ENCODE peak calls at places on chromosome 13, in seven cellular contexts. L, J, K, Q, O, G and I are unnamed samples.

GRCh38 chr13:36453518-36453917 is 21.2 kb downstream of the CCNA1 start:
- DNase-seq in K (no peak), L (no peak), Q (no peak), G (no peak), O (no peak), J (no peak), I (no peak)

GRCh38 chr13:66138172-66138811 is 1091.8 kb downstream of the PCDH9 start:
- DNase-seq in L (no peak), Q (no peak), G (no peak), K (peak), O (no peak), J (no peak), I (no peak)

GRCh38 chr13:43273362-43273761 is 250.0 kb downstream of the DNAJC15 start:
- DNase-seq in Q (no peak), O (no peak), L (no peak), G (no peak), J (no peak), K (no peak), I (no peak)

GRCh38 chr13:48018637-48019036 is 17.6 kb upstream of the SUCLA2 start:
- DNase-seq in Q (no peak), G (no peak), L (no peak), O (no peak), J (no peak), K (no peak), I (no peak)

GRCh38 chr13:87147076-87147475 is 524.1 kb upstream of the SLITRK5 start:
- DNase-seq in Q (no peak), K (no peak), G (no peak), O (no peak), L (no peak), J (no peak), I (no peak)

GRCh38 chr13:48976677-48977625 is 1.2 kb downstream of the FNDC3A start:
- DNase-seq in L (no peak), G (peak), Q (no peak), J (no peak), O (no peak), K (no peak), I (no peak)

GRCh38 chr13:46077260-46077659 is 24.7 kb upstream of the ZC3H13 start:
- DNase-seq in L (no peak), K (no peak), J (no peak), O (no peak), G (no peak), Q (no peak), I (no peak)

GRCh38 chr13:72163671-72164070 is 296.7 kb upstream of the DACH1 start:
- DNase-seq in Q (no peak), O (no peak), J (no peak), L (no peak), G (no peak), K (no peak), I (no peak)

GRCh38 chr13:100673831-100674362 is 698 bp downstream of the TMTC4 start:
- DNase-seq in Q (no peak), G (peak), J (no peak), L (peak), O (peak), K (no peak), I (peak)

GRCh38 chr13:58097831-58098230 is 466.3 kb downstream of the PCDH17 start:
- DNase-seq in K (no peak), O (no peak), Q (no peak), G (no peak), J (no peak), L (no peak), I (no peak)

GRCh38 chr13:97223711-97224461 is 1.8 kb downstream of the MBNL2 start:
- DNase-seq in L (peak), O (no peak), K (no peak), G (peak), J (no peak), Q (no peak), I (no peak)

GRCh38 chr13:65401315-65401714 is 1828.8 kb downstream of the PCDH9 start:
- DNase-seq in L (no peak), K (no peak), G (no peak), Q (no peak), O (no peak), J (no peak), I (no peak)

GRCh38 chr13:100608906-100609305 is 20.3 kb upstream of the GGACT start:
- DNase-seq in L (no peak), Q (no peak), J (no peak), G (no peak), O (peak), K (peak), I (peak)

GRCh38 chr13:92513672-92514071 is 712.9 kb upstream of the GPC6 start:
- DNase-seq in L (no peak), J (no peak), G (no peak), K (no peak), Q (no peak), O (no peak), I (no peak)

GRCh38 chr13:26459276-26460131 is 98.0 kb upstream of the WASF3 start:
- DNase-seq in G (no peak), J (no peak), K (no peak), Q (no peak), L (no peak), O (no peak), I (no peak)

GRCh38 chr13:51639171-51639570 is 54.9 kb downstream of the WDFY2 start:
- DNase-seq in O (no peak), Q (no peak), J (no peak), K (no peak), G (no peak), L (no peak), I (no peak)

GRCh38 chr13:102667911-102668310 is 26.9 kb downstream of the METTL21C start:
- DNase-seq in K (no peak), L (no peak), Q (no peak), J (no peak), O (no peak), G (peak), I (no peak)

GRCh38 chr13:98780972-98781869 is 28.7 kb upstream of the SLC15A1 start:
- DNase-seq in K (no peak), O (no peak), L (no peak), G (no peak), J (no peak), Q (no peak), I (no peak)

GRCh38 chr13:58429917-58430316 is 798.4 kb downstream of the PCDH17 start:
- DNase-seq in K (no peak), L (no peak), J (no peak), O (no peak), Q (no peak), G (no peak), I (no peak)

GRCh38 chr13:99656843-99657506 is 155.7 kb downstream of the TM9SF2 start:
- DNase-seq in L (no peak), K (no peak), O (no peak), J (no peak), G (no peak), Q (no peak), I (no peak)

GRCh38 chr13:40271931-40272775 is 394.3 kb downstream of the FOXO1 start:
- DNase-seq in L (peak), O (no peak), Q (peak), J (no peak), G (no peak), K (no peak), I (no peak)

GRCh38 chr13:80778302-80778701 is 437.4 kb upstream of the SPRY2 start:
- DNase-seq in Q (no peak), O (no peak), K (no peak), L (no peak), G (no peak), J (no peak), I (no peak)

GRCh38 chr13:83667606-83668005 is 214.7 kb downstream of the SLITRK1 start:
- DNase-seq in G (no peak), Q (no peak), L (no peak), K (no peak), O (no peak), J (no peak), I (no peak)

GRCh38 chr13:86020350-86021002 is 221.3 kb upstream of the SLITRK6 start:
- DNase-seq in Q (no peak), K (no peak), G (no peak), L (no peak), J (no peak), O (no peak), I (no peak)

GRCh38 chr13:70604448-70604847 is 496.2 kb upstream of the KLHL1 start:
- DNase-seq in J (no peak), G (no peak), O (no peak), Q (no peak), K (no peak), L (no peak), I (no peak)

GRCh38 chr13:106917673-106918652 is 350.0 kb upstream of the ARGLU1 start:
- DNase-seq in Q (peak), J (peak), G (no peak), K (no peak), L (peak), O (peak), I (peak)

DNA sequence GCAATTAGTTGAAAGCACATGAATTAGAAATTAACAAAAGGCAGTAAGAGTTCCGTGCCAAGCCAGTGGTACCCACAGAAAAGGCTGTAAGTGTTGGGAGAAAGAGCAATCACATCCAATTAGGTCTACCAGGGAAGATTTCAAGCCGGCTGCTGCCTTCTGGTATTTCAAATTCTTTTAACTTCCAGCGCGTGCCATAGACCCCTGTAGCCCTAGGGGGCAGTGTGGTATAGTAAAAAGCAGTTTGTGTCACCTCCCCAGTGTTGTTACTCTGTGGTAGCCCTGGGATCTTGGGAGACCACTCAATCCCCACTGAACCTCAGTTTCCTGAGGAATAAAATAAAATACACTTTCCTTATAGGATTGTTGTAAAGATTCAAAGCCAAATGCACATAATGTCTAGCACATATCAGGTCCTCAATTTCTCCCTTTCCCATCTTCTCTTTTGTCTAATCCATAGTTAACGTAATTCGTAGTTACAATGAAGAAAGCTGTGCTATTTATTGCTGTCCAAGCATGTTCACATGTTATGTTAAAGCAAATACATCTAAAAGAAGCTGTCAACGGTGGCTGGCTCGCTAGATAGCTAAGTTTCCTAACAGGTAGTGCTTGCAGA is 230.2 kb downstream of the TDRD3 start:
- DNase-seq in K (no peak), G (peak), L (no peak), O (peak), J (peak), Q (no peak), I (no peak)
- TF ChIP-seq POLR2AphosphoS5 in K (no peak), G (no peak), L (no peak), O (no peak), J (no peak), Q (no peak), I (no peak)

DNA sequence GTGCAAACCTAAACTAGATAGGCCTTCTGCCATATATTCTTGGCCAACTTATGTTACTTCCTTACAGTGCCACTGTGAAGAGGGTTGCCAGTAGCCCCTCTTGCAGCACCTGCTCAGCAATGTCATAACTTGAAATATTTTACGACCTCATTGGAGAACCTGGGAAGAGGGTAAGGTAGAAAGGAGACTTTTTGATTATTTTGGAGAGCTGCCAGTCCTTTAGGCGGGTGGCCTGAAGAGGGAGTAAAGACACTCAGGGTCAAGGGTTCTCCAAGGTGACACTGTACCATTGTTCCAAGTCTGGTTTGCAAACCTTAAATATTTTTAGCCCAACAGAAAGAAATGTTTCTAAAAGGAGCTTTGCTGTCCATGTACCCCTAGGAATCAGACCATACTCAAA is 118.3 kb downstream of the FLT1 start:
- DNase-seq in K (no peak), O (no peak), Q (no peak), L (no peak), G (no peak), J (no peak), I (no peak)
- TF ChIP-seq POLR2A in K (no peak), O (no peak), Q (no peak), L (no peak), G (no peak), J (no peak), I (no peak)

GRCh38 chr13:44385847-44386246 is 12.2 kb downstream of the SERP2 start:
- DNase-seq in G (no peak), J (no peak), K (no peak), Q (no peak), O (no peak), L (no peak), I (no peak)

GRCh38 chr13:44389003-44389666 is 15.5 kb downstream of the SERP2 start:
- DNase-seq in K (no peak), L (no peak), G (no peak), J (no peak), Q (no peak), O (no peak), I (no peak)

GRCh38 chr13:44388427-44388826 is 14.8 kb downstream of the SERP2 start:
- DNase-seq in L (no peak), O (no peak), K (no peak), J (no peak), Q (no peak), G (peak), I (no peak)

GRCh38 chr13:44385401-44385800 is 11.8 kb downstream of the SERP2 start:
- DNase-seq in G (no peak), O (no peak), Q (no peak), L (no peak), J (no peak), K (no peak), I (no peak)

DNA sequence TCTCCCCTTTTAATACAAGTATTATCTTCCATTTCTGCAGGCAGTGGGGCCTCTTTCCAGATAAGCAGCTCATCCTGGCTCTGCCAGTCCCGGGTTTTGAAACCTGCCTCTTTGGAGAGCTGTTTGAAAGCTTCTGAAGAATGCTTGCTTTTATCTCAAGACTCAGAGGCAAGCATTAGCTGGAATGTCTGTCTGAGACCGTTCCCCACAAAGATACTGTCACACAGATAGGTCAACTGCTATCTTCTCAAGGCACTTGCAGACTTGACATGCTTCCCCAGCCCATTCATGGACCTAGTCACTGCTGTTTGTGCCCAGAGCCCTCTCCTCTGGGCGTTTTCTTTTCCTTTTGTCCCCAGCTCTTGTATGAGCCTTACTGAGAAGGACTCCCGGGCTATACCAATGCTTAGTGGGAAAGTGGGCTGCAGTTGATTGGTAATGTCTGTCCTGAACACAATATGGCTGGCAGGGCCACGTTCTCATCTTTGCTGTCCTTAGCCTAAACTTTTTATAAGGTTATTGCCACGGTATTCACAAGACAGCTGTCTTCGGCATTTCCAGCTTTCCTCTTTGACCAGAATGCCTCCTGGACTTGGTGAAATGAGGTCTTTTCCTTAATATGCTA is 13.4 kb downstream of the SERP2 start:
- DNase-seq in Q (no peak), O (no peak), L (no peak), G (no peak), J (no peak), K (no peak), I (no peak)
- TF ChIP-seq POLR2AphosphoS5 in Q (no peak), O (no peak), L (no peak), G (no peak), J (no peak), K (no peak), I (no peak)

DNA sequence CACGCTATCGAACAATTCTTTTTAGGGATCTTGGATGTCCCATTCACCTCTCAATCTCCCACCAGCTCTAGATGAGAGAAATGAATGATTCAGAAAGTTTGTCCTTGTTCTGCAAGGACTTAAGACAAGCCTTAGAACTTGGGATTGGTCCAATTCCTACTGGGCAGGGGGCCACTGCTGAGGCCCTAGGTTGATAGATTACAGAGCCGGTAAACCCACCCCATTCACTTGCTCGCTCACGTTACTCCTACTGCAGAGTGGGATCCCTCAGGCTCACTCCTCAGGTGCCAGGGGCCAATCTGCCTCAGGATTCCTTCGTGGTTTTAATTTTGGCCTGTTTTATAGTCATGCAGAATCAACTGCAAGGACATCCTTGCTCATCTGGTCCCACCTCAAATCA is 59.0 kb downstream of the SERP2 start:
- DNase-seq in J (no peak), Q (no peak), O (no peak), G (no peak), K (no peak), L (no peak), I (no peak)
- TF ChIP-seq POLR2A in J (no peak), Q (no peak), O (no peak), G (no peak), K (no peak), L (no peak), I (no peak)

GRCh38 chr13:111282425-111282824 is 38.0 kb upstream of the TEX29 start:
- DNase-seq in L (no peak), J (no peak), G (no peak), O (no peak), K (no peak), Q (no peak), I (no peak)
- TF ChIP-seq POLR2AphosphoS5 in L (no peak), J (no peak), G (no peak), O (no peak), K (no peak), Q (no peak), I (no peak)

GRCh38 chr13:114281351-114282142 is at the start of gene UPF3A:
- DNase-seq in Q (peak), K (peak), G (peak), L (peak), J (peak), O (peak), I (peak)
- TF ChIP-seq POLR2A in Q (peak), K (peak), G (peak), L (peak), J (peak), O (peak), I (peak)

DNA sequence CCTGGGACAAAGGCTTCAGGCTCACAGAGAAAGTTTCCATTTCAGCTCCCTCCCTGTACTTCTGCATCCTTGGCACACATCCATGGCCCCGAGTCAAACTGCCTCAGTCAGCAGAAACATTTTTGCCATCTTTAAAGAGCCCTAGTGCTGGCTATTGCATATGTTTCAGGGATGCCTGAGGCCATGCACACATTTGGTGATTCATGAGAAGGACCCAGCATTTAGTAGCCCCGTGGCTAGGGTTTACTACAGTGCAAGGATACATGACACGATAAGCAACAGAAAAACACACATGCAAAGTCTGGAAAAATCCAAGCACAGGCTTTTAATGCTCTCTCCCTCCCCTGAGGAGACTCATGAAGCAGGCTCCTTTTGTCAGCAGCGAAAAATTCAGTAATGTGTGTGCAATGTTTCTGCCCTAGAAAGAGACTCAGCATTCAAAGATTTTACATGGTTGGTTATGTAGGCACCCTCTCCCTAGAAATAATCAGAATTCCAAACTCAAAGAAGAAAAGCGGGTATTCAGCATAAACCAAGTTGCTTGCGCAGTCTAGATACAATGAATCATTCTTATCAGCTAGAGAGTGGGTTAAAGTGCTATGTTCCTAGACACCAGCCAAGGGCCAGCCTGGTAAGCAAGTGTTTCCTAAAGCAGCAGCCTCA is 17.6 kb downstream of the ACOD1 start:
- DNase-seq in J (no peak), L (peak), O (no peak), Q (no peak), K (no peak), G (no peak), I (no peak)
- TF ChIP-seq POLR2AphosphoS5 in J (no peak), L (no peak), O (no peak), Q (no peak), K (no peak), G (no peak), I (no peak)

DNA sequence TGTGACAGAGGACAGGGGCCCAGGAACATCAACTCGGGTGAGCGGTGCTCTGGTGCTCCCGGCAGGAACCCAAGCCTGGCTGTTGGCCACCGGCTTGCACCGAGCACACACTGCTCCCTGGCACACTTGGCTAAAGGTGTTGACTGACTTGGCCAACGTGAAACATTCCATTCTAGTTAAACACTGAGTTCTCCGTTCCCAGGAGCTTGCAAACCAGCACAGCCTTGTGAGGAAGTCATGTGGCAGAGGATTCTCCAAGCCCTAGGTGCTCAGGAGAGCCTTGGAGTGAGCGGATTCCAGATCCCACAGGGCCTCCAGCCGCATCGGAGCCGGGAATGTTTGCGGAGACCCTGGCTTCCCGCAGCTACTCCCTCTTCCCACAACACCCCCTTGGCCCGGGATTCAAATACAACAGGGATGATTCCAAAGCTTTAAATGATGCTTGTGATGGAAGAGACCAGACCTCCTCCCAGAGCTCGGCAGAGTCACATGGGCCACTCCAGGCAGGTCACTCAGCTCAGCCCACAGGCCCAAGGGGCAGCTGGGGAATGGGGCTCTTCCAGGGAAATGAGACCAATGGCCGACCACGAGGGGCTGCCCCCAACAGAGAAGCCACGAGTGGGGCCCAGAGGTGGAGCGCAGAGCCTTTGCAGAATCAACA is 2.9 kb downstream of the C13orf46 start:
- DNase-seq in J (no peak), Q (peak), G (no peak), K (no peak), L (peak), O (no peak), I (no peak)
- TF ChIP-seq POLR2A in J (no peak), Q (no peak), G (no peak), K (no peak), L (no peak), O (no peak), I (no peak)

DNA sequence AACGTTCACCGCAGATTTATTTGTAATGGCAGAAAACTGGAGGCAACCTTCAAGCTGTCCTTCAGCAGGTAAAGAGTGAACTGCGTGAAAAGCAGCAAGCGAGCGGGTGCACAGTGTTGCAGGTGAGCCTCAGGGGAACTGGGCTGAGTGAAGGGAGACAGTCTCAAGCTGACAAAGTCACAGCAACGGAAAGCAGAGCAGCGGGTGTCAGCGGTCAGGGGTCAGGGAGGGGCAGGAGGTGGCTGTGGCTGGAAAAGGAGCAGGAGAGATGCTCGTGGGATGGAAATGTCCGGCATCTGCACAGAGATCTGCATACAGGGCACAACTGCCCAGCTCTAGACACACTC is 8.5 kb upstream of the RASA3 start:
- DNase-seq in K (no peak), J (no peak), O (no peak), G (no peak), Q (no peak), L (peak), I (no peak)
- TF ChIP-seq POLR2AphosphoS5 in K (no peak), J (no peak), O (no peak), G (no peak), Q (no peak), L (no peak), I (no peak)